ENCODE peak calls at places on chromosomes 6 and 20, in four cellular contexts. One of them, this sample, is unnamed.

GRCh38 chr20:37938181-37938775 is 35.4 kb downstream of the VSTM2L start:
- DNase-seq in SK-N-SH: no peak
- DNase-seq in A549: no peak
- DNase-seq in H1: no peak
- DNase-seq in this sample: no peak

GRCh38 chr6:33019358-33019757 is 10.0 kb upstream of the HLA-DOA start:
- DNase-seq in SK-N-SH: no peak
- DNase-seq in A549: no peak
- DNase-seq in H1: no peak
- DNase-seq in this sample: no peak

GRCh38 chr6:36592221-36592655 is 1.9 kb upstream of the SRSF3 start:
- DNase-seq in SK-N-SH: no peak
- DNase-seq in A549: no peak
- DNase-seq in H1: no peak
- DNase-seq in this sample: peak; percentile 72

GRCh38 chr6:70673054-70673453 is 5.4 kb downstream of the SMAP1 start:
- DNase-seq in SK-N-SH: no peak
- DNase-seq in A549: no peak
- DNase-seq in H1: no peak
- DNase-seq in this sample: no peak

GRCh38 chr6:143410859-143411270 is 39.6 kb downstream of the ADAT2 start:
- DNase-seq in SK-N-SH: no peak
- DNase-seq in A549: peak; percentile 90
- DNase-seq in H1: no peak
- DNase-seq in this sample: no peak

GRCh38 chr20:59560588-59561227 is 43.6 kb upstream of the PHACTR3 start:
- DNase-seq in SK-N-SH: peak; percentile 76
- DNase-seq in A549: peak; percentile 35
- DNase-seq in H1: no peak
- DNase-seq in this sample: no peak

GRCh38 chr6:68719761-68720160 is 84.7 kb downstream of the ADGRB3 start:
- DNase-seq in SK-N-SH: no peak
- DNase-seq in A549: no peak
- DNase-seq in H1: no peak
- DNase-seq in this sample: no peak

GRCh38 chr6:136593748-136594490 is 43.7 kb upstream of the MAP7 start:
- DNase-seq in SK-N-SH: no peak
- DNase-seq in A549: peak; percentile 52
- DNase-seq in H1: no peak
- DNase-seq in this sample: peak; percentile 94

GRCh38 chr20:6504826-6505225 is 262.7 kb upstream of the BMP2 start:
- DNase-seq in SK-N-SH: no peak
- DNase-seq in A549: no peak
- DNase-seq in H1: no peak
- DNase-seq in this sample: no peak

GRCh38 chr6:42227173-42227850 is 9.7 kb upstream of the MRPS10 start:
- DNase-seq in SK-N-SH: no peak
- DNase-seq in A549: no peak
- DNase-seq in H1: no peak
- DNase-seq in this sample: no peak

GRCh38 chr6:12844284-12845223 is 128.0 kb downstream of the PHACTR1 start:
- DNase-seq in SK-N-SH: peak; percentile 37
- DNase-seq in A549: peak; percentile 13
- DNase-seq in H1: no peak
- DNase-seq in this sample: no peak

GRCh38 chr6:148972481-148972880 is 225.7 kb downstream of the UST start:
- DNase-seq in SK-N-SH: no peak
- DNase-seq in A549: peak; percentile 10
- DNase-seq in H1: peak; percentile 84
- DNase-seq in this sample: no peak

GRCh38 chr6:24972551-24972950 is 36.8 kb upstream of the RIPOR2 start:
- DNase-seq in SK-N-SH: no peak
- DNase-seq in A549: no peak
- DNase-seq in H1: no peak
- DNase-seq in this sample: no peak

GRCh38 chr20:46206025-46206424 is 87.9 kb downstream of the CD40 start:
- DNase-seq in SK-N-SH: no peak
- DNase-seq in A549: no peak
- DNase-seq in H1: no peak
- DNase-seq in this sample: peak; percentile 12

GRCh38 chr6:21928715-21929298 is 335.3 kb downstream of the SOX4 start:
- DNase-seq in SK-N-SH: no peak
- DNase-seq in A549: peak; percentile 79
- DNase-seq in H1: no peak
- DNase-seq in this sample: no peak

GRCh38 chr6:158849899-158850806 is 31.0 kb upstream of the EZR start:
- DNase-seq in SK-N-SH: no peak
- DNase-seq in A549: peak; percentile 97
- DNase-seq in H1: no peak
- DNase-seq in this sample: no peak

GRCh38 chr6:35573495-35574110 is 60.9 kb upstream of the TULP1 start:
- DNase-seq in SK-N-SH: no peak
- DNase-seq in A549: no peak
- DNase-seq in H1: no peak
- DNase-seq in this sample: no peak

GRCh38 chr20:49969946-49970345 is 12.8 kb upstream of the SNAI1 start:
- DNase-seq in SK-N-SH: no peak
- DNase-seq in A549: no peak
- DNase-seq in H1: no peak
- DNase-seq in this sample: no peak

GRCh38 chr6:11756292-11756691 is 22.3 kb downstream of the ADTRP start:
- DNase-seq in SK-N-SH: no peak
- DNase-seq in A549: no peak
- DNase-seq in H1: no peak
- DNase-seq in this sample: no peak

GRCh38 chr6:43671011-43671800 is 16.4 kb downstream of the MRPS18A start:
- DNase-seq in SK-N-SH: no peak
- DNase-seq in A549: no peak
- DNase-seq in H1: no peak
- DNase-seq in this sample: no peak

DNA sequence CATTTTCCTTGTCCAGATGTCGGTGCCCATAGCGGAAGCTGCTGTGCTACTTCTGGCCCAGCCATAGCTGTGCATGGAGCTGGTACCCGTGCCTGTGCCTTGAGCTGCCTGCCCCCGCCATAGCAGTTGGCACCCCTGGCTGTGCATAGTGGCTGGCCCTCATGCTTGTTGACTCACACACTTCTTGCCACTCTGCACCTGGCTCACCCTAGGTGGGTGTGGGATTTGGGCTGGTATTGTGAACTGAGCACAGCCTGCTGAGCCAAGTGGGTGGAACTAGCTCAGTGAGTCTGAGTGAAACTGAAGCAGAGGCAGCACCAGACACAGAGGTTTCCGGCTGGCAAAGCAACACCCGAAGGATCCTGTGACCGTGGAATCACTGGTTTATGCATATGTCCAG is 689.5 kb upstream of the EYS start:
- DNase-seq in SK-N-SH: no peak
- DNase-seq in A549: no peak
- DNase-seq in H1: no peak
- DNase-seq in this sample: no peak
- TF ChIP-seq CHD2 in SK-N-SH: no peak
- TF ChIP-seq CHD2 in A549: no peak
- TF ChIP-seq CHD2 in H1: no peak
- TF ChIP-seq CHD2 in this sample: no peak

GRCh38 chr6:48817714-48818113 is 645.3 kb downstream of the MMUT start:
- DNase-seq in SK-N-SH: no peak
- DNase-seq in A549: no peak
- DNase-seq in H1: no peak
- DNase-seq in this sample: no peak
- TF ChIP-seq CHD2 in SK-N-SH: no peak
- TF ChIP-seq CHD2 in A549: no peak
- TF ChIP-seq CHD2 in H1: no peak
- TF ChIP-seq CHD2 in this sample: no peak

GRCh38 chr6:73644941-73645591 is 8.7 kb downstream of the SLC17A5 start:
- DNase-seq in SK-N-SH: no peak
- DNase-seq in A549: no peak
- DNase-seq in H1: no peak
- DNase-seq in this sample: no peak
- TF ChIP-seq CHD2 in SK-N-SH: no peak
- TF ChIP-seq CHD2 in A549: no peak
- TF ChIP-seq CHD2 in H1: no peak
- TF ChIP-seq CHD2 in this sample: no peak

DNA sequence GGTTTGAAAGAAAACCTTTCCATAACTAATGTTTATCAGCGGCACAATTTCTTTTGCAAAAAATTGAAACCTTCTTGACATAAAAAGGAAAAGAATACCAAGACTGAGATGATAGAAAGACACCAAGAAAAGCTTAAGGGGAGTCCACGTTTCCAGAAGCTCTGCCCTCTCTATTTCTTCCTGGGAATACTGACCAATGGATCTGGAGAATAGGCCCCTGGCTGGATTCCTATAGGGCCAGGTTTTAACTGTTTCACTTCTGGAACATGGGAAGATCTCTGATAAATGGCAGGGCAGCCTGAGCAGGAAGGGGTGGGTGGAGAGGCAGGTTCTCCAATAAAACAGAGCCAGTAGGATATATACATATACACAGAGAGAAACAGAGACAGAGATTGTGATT is 413.4 kb upstream of the JARID2 start:
- DNase-seq in SK-N-SH: no peak
- DNase-seq in A549: no peak
- DNase-seq in H1: no peak
- DNase-seq in this sample: no peak
- TF ChIP-seq CHD2 in SK-N-SH: no peak
- TF ChIP-seq CHD2 in A549: no peak
- TF ChIP-seq CHD2 in H1: no peak
- TF ChIP-seq CHD2 in this sample: no peak

GRCh38 chr20:32436142-32436861 is 78.2 kb downstream of the ASXL1 start:
- DNase-seq in SK-N-SH: peak; percentile 10
- DNase-seq in A549: no peak
- DNase-seq in H1: no peak
- DNase-seq in this sample: no peak

GRCh38 chr20:32437391-32438074 is 79.4 kb downstream of the ASXL1 start:
- DNase-seq in SK-N-SH: peak; percentile 47
- DNase-seq in A549: peak; percentile 37
- DNase-seq in H1: no peak
- DNase-seq in this sample: no peak

GRCh38 chr20:32436968-32437367 is 78.8 kb downstream of the ASXL1 start:
- DNase-seq in SK-N-SH: no peak
- DNase-seq in A549: no peak
- DNase-seq in H1: no peak
- DNase-seq in this sample: no peak

GRCh38 chr20:32434434-32434833 is 76.3 kb downstream of the ASXL1 start:
- DNase-seq in SK-N-SH: peak; percentile 17
- DNase-seq in A549: no peak
- DNase-seq in H1: no peak
- DNase-seq in this sample: no peak

GRCh38 chr20:32435449-32436107 is 77.4 kb downstream of the ASXL1 start:
- DNase-seq in SK-N-SH: peak; percentile 11
- DNase-seq in A549: no peak
- DNase-seq in H1: no peak
- DNase-seq in this sample: no peak
- TF ChIP-seq CHD2 in SK-N-SH: no peak
- TF ChIP-seq CHD2 in A549: no peak
- TF ChIP-seq CHD2 in H1: no peak
- TF ChIP-seq CHD2 in this sample: no peak

GRCh38 chr6:30787954-30788353 is 43.6 kb upstream of the IER3 start:
- DNase-seq in SK-N-SH: no peak
- DNase-seq in A549: no peak
- DNase-seq in H1: no peak
- DNase-seq in this sample: no peak
- TF ChIP-seq CHD2 in SK-N-SH: no peak
- TF ChIP-seq CHD2 in A549: no peak
- TF ChIP-seq CHD2 in H1: no peak
- TF ChIP-seq CHD2 in this sample: no peak